ENCODE peak calls at places on chromosomes 4 and X, in four cellular contexts. J is GM12878, I is K562, C is IMR-90. L is an unnamed sample.

GRCh38 chrX:145727476-145727875 is 90.2 kb upstream of the SLITRK2 start:
- DNase-seq in J (no peak), I (no peak), C (no peak), L (no peak)

GRCh38 chr4:161647757-161648156 is 516.0 kb downstream of the FSTL5 start:
- DNase-seq in J (no peak), C (no peak), I (no peak), L (no peak)

GRCh38 chr4:102735578-102735977 is 25.2 kb downstream of the MANBA start:
- DNase-seq in I (no peak), J (no peak), C (no peak), L (no peak)

GRCh38 chrX:71301195-71301924 is at the start of gene ITGB1BP2:
- DNase-seq in J (no peak), I (peak), C (peak), L (peak)

GRCh38 chrX:123731258-123731986 is 1.4 kb downstream of the THOC2 start:
- DNase-seq in C (peak), J (no peak), I (peak), L (peak)

GRCh38 chr4:41865306-41865980 is 69.8 kb upstream of the TMEM33 start:
- DNase-seq in C (no peak), J (no peak), I (no peak), L (no peak)

GRCh38 chr4:185112104-185112503 is 31.0 kb upstream of the SLC25A4 start:
- DNase-seq in J (no peak), I (peak), C (peak), L (peak)

GRCh38 chr4:8524595-8525382 is 55.4 kb upstream of the GPR78 start:
- DNase-seq in C (no peak), I (no peak), J (no peak), L (no peak)

GRCh38 chrX:38571058-38571457 is 9.7 kb downstream of the TSPAN7 start:
- DNase-seq in C (no peak), J (no peak), I (no peak), L (no peak)

GRCh38 chr4:141792164-141792563 is 155.8 kb downstream of the IL15 start:
- DNase-seq in J (no peak), I (no peak), C (no peak), L (no peak)

GRCh38 chrX:30590368-30590767 is 12.8 kb upstream of the TASL start:
- DNase-seq in J (no peak), I (no peak), C (no peak), L (no peak)

GRCh38 chrX:86747091-86747490 is 598.8 kb downstream of the DACH2 start:
- DNase-seq in J (no peak), I (no peak), C (no peak), L (no peak)

GRCh38 chrX:114962209-114962608 is 55.2 kb downstream of the IL13RA2 start:
- DNase-seq in I (no peak), J (no peak), C (no peak), L (no peak)

GRCh38 chr4:15702941-15703403 is at the start of gene BST1:
- DNase-seq in I (no peak), C (peak), J (no peak), L (peak)

GRCh38 chr4:71857713-71858451 is 74.0 kb upstream of the GC start:
- DNase-seq in I (peak), J (no peak), C (no peak), L (no peak)

GRCh38 chrX:24760601-24761000 is 66.9 kb downstream of the POLA1 start:
- DNase-seq in I (no peak), C (peak), J (no peak), L (no peak)

GRCh38 chr4:52926575-52926974 is 64.5 kb downstream of the RASL11B start:
- DNase-seq in I (peak), C (no peak), J (no peak), L (no peak)

GRCh38 chr4:24471623-24472510 is 112.5 kb downstream of the DHX15 start:
- DNase-seq in C (no peak), J (no peak), I (no peak), L (no peak)

GRCh38 chr4:38466401-38466800 is 197.6 kb upstream of the KLF3 start:
- DNase-seq in I (peak), J (no peak), C (no peak), L (no peak)

GRCh38 chr4:75876218-75876617 is 26.0 kb downstream of the PPEF2 start:
- DNase-seq in C (no peak), J (no peak), I (no peak), L (no peak)

GRCh38 chr4:75686346-75686745 is 13.1 kb upstream of the G3BP2 start:
- DNase-seq in J (no peak), C (no peak), I (no peak), L (no peak)

GRCh38 chrX:143934542-143934941 is 50.7 kb downstream of the UBE2NL start:
- DNase-seq in J (no peak), I (no peak), C (no peak), L (no peak)

GRCh38 chr4:188262464-188262863 is 123.2 kb downstream of the TRIML1 start:
- DNase-seq in J (no peak), C (peak), I (no peak), L (no peak)

GRCh38 chr4:89563431-89563830 is 255.8 kb upstream of the GPRIN3 start:
- DNase-seq in J (no peak), I (no peak), C (no peak), L (no peak)

GRCh38 chr4:112055100-112055499 is 90.2 kb upstream of the FAM241A start:
- DNase-seq in J (no peak), I (no peak), C (no peak), L (no peak)

GRCh38 chrX:109409181-109409580 is 72.7 kb downstream of the GUCY2F start:
- DNase-seq in J (no peak), C (no peak), I (no peak), L (no peak)

GRCh38 chr4:95549246-95550138 is 719 bp upstream of the UNC5C start:
- DNase-seq in I (no peak), J (peak), C (peak), L (peak)

DNA sequence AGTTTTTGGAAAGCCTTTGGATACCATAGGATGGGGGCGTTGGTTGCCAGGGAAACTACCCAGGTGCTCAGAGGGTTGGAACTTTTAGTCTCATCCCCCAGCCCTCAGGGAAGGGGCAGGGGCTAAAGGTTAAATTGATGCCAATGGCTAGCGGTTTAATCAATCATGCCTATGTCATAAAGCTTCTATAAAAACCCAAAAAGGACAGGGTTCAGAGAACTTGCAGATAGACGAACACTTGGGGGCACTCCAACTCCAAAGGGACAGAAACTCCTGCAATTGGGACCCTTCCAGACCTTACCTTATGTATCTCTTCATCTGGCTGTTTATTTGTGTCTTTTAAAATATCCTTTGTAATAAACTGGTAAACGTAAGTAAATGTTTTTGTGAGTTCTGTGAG is 30.0 kb upstream of the GPR173 start:
- DNase-seq in C (no peak), J (no peak), I (no peak), L (no peak)
- TF ChIP-seq FOS in C (no peak), J (no peak), I (no peak), L (no peak)

DNA sequence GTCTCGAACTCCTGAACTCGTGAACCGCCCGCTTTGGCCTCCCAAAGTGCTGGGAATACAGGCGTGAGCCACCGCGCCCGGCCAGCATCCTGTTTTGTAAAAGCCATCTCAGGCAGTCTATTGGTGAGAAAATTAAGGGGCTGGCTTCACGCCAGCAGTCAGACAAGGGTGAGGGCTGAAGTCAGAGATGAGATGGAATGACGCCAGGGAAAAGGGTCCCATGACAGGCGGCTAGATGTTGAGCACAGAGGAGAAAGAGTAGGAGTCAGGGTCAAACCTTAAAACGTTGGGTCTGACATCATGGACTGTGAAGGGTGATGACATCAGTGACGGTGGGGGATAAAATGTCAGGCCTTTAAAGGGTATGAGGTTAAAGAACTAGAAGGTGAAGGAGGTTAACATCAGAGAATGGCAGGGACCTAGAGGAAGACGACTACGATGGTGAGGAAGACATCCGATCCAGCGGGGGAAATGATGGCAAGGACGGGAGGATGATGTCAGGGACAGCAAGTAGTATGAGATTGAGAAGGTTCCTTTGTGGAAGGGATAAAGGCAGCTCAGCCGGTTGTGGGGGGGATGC is 504 bp upstream of the RBM3 start:
- DNase-seq in J (no peak), C (no peak), I (peak), L (peak)
- TF ChIP-seq FOS in J (no peak), C (no peak), I (no peak), L (no peak)

DNA sequence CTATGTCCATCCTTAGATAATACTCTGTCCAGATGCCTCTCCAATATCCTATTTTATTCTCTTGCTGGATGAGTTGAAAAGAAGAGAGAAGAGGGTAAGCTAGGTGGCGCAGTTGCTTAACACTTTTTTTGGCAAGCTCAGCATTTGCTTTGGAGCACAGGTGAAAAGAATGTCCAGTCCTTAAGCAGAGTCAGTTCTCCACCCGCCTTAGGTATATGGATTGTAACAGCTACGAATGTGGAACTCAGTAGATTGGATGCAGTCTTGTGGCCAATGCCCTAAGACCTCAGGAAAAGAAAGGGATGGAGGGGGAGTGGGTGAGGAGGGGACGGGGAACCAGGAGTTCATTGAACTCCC is 208.4 kb downstream of the NWD2 start:
- DNase-seq in J (peak), C (peak), I (peak), L (peak)
- TF ChIP-seq FOS in J (no peak), C (no peak), I (no peak), L (no peak)

GRCh38 chr4:156942991-156943390 is 28.6 kb downstream of the PDGFC start:
- DNase-seq in I (no peak), J (no peak), C (no peak), L (no peak)

GRCh38 chr4:156945532-156945931 is 26.1 kb downstream of the PDGFC start:
- DNase-seq in I (no peak), J (no peak), C (no peak), L (peak)

GRCh38 chr4:156939151-156939550 is 32.4 kb downstream of the PDGFC start:
- DNase-seq in I (no peak), C (peak), J (no peak), L (peak)

GRCh38 chr4:156939801-156940200 is 31.8 kb downstream of the PDGFC start:
- DNase-seq in C (no peak), I (no peak), J (no peak), L (peak)

GRCh38 chr4:156941940-156942548 is 29.6 kb downstream of the PDGFC start:
- DNase-seq in I (no peak), J (no peak), C (peak), L (peak)
- TF ChIP-seq FOS in I (no peak), J (no peak), C (peak), L (no peak)

DNA sequence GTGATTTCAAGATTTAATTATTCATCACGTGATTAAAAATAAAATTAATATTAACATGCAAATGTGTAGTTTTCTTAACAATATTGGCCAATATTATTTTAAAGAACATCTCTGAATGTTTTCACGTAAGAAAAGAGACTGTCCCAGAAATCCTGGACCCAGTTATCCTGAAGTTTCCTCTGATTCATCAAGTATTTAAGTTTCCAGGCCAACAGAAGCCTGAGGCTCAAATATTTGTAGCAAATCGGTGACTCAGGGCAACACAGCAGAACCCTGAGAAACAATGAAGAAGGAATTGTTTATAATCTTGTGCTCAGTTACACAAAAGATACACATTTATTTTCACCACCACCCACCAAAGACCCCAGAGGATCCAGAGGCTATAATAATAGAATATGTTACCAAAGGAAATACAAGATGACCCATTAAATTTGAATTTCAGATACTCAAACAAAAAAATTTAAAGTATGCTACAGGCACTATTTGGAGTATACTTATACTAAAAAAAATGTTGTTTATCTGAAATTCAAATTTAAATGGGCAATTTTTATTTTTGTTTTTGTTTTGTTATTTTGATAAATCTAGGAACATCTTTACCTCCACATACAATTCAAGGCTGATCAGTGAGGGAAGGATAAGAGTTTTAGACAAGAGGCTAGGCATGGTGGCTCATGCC is 33.9 kb upstream of the SLC7A11 start:
- DNase-seq in J (no peak), C (peak), I (no peak), L (peak)
- TF ChIP-seq FOS in J (no peak), C (peak), I (no peak), L (peak)